ENCODE peak calls at places on chromosomes 4 and X, in ten cellular contexts. R is heart left ventricle; F is GM12865; C is GM13976; T is thyroid gland; N is esophagus squamous epithelium; V is fibroblast of lung; I is tibial artery; Y is CD8-positive, alpha-beta T cell; G is adrenal gland. K is an unnamed sample.

GRCh38 chrX:152632445-152633097 is 5.1 kb upstream of the GABRQ start:
- DNase-seq in T (peak), F (peak), N (no peak), G (peak), Y (peak), V (peak), C (no peak), R (peak), I (peak), K (peak)

GRCh38 chr4:83115000-83115399 is 471 bp upstream of the PLAC8 start:
- DNase-seq in R (no peak), C (no peak), Y (no peak), I (no peak), G (no peak), V (peak), N (no peak), F (no peak), T (no peak), K (no peak)

GRCh38 chrX:53317365-53318069 is 36.1 kb upstream of the IQSEC2 start:
- DNase-seq in C (peak), G (peak), V (peak), F (peak), R (peak), N (no peak), Y (peak), T (peak), I (peak), K (no peak)

GRCh38 chrX:19121466-19121865 is 802 bp downstream of the ADGRG2 start:
- DNase-seq in G (no peak), C (no peak), T (no peak), R (no peak), F (no peak), I (no peak), Y (no peak), V (no peak), N (no peak), K (no peak)

GRCh38 chr4:38161208-38162113 is 201.3 kb downstream of the PTTG2 start:
- DNase-seq in N (no peak), T (no peak), I (no peak), F (no peak), G (no peak), R (no peak), C (no peak), Y (no peak), V (peak), K (no peak)

GRCh38 chr4:82989567-82990429 is 20.8 kb downstream of the LIN54 start:
- DNase-seq in I (no peak), Y (no peak), G (no peak), T (no peak), N (no peak), C (peak), V (peak), R (no peak), F (peak), K (no peak)

GRCh38 chrX:107686792-107687191 is 58.5 kb downstream of the PRPS1 start:
- DNase-seq in R (no peak), T (no peak), F (no peak), V (peak), I (no peak), Y (no peak), C (no peak), G (no peak), N (no peak), K (no peak)

GRCh38 chr4:28555851-28556250 is 1695.2 kb downstream of the STIM2 start:
- DNase-seq in R (no peak), N (no peak), V (no peak), T (no peak), I (no peak), Y (no peak), F (no peak), C (no peak), G (no peak), K (no peak)

GRCh38 chr4:156898373-156899117 is 73.1 kb downstream of the PDGFC start:
- DNase-seq in I (no peak), R (no peak), T (no peak), V (no peak), Y (no peak), F (no peak), C (no peak), N (no peak), G (no peak), K (no peak)

GRCh38 chr4:165537028-165537648 is 158.3 kb downstream of the CPE start:
- DNase-seq in N (no peak), R (no peak), I (no peak), C (peak), V (peak), T (no peak), F (peak), Y (no peak), G (peak), K (peak)

GRCh38 chr4:102730968-102731533 is 29.7 kb downstream of the MANBA start:
- DNase-seq in V (no peak), R (no peak), N (no peak), Y (no peak), C (no peak), F (no peak), G (no peak), I (no peak), T (no peak), K (no peak)

GRCh38 chr4:182083681-182084410 is 159.4 kb upstream of the TENM3 start:
- DNase-seq in C (no peak), Y (no peak), R (no peak), I (no peak), N (no peak), G (no peak), V (peak), T (no peak), F (no peak), K (no peak)

GRCh38 chr4:109945056-109945455 is 32.4 kb downstream of the EGF start:
- DNase-seq in G (peak), C (no peak), F (no peak), I (no peak), N (no peak), T (no peak), V (no peak), Y (no peak), R (no peak), K (no peak)

GRCh38 chrX:10011261-10011931 is 44.2 kb downstream of the CLDN34 start:
- DNase-seq in N (no peak), R (no peak), C (no peak), F (peak), I (no peak), G (no peak), V (peak), Y (no peak), T (no peak), K (no peak)

GRCh38 chr4:73701116-73701515 is 39.3 kb upstream of the CXCL8 start:
- DNase-seq in I (no peak), T (no peak), V (peak), R (no peak), F (no peak), G (no peak), Y (no peak), C (no peak), N (no peak), K (no peak)

GRCh38 chr4:23958749-23959148 is 68.9 kb upstream of the PPARGC1A start:
- DNase-seq in F (no peak), N (no peak), T (no peak), R (no peak), G (no peak), V (no peak), C (no peak), I (no peak), Y (no peak), K (no peak)

GRCh38 chr4:19462117-19462516 is 789.6 kb upstream of the SLIT2 start:
- DNase-seq in F (no peak), V (no peak), T (no peak), I (no peak), R (no peak), N (no peak), G (no peak), Y (no peak), C (no peak), K (no peak)

GRCh38 chrX:2678583-2678982 is 12.5 kb upstream of the CD99 start:
- DNase-seq in Y (no peak), C (no peak), G (no peak), T (no peak), I (no peak), V (no peak), N (no peak), R (no peak), F (no peak), K (no peak)

GRCh38 chr4:7095611-7096155 is 27.8 kb upstream of the GRPEL1 start:
- DNase-seq in T (no peak), R (no peak), F (no peak), V (no peak), C (no peak), Y (no peak), N (no peak), G (no peak), I (no peak), K (no peak)

GRCh38 chrX:130482871-130483270 is 81.1 kb downstream of the RBMX2 start:
- DNase-seq in G (no peak), I (no peak), R (no peak), F (no peak), N (no peak), V (peak), C (no peak), T (no peak), Y (no peak), K (no peak)

GRCh38 chr4:184275766-184276165 is 58.1 kb upstream of the ENPP6 start:
- DNase-seq in C (no peak), G (no peak), V (no peak), F (no peak), R (no peak), N (no peak), T (no peak), I (no peak), Y (no peak), K (no peak)

GRCh38 chr4:97656034-97656720 is 487.1 kb downstream of the STPG2 start:
- DNase-seq in T (no peak), Y (no peak), V (peak), G (no peak), R (no peak), N (no peak), I (peak), C (no peak), F (no peak), K (peak)

DNA sequence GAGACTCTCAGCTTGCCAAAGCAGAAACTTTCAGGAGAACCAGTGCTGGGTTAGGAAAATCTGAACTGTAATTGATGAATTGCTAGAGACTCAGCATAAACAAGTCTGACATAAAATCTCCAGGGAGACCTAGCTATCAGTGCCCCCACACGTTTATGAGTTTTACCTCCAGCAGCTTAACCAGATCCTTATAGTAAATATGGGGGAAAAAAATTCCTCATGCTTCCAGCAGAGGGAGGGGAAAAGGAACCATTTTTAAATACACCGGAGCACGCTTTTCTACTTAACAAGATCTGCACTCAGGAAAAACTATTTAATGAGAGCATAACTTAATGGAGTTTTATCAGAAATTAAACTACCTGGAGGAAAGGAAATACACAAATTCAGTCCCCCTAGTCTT is 1040.7 kb upstream of the INTU start:
- DNase-seq in F (no peak), I (no peak), N (no peak), C (no peak), R (no peak), Y (no peak), T (no peak), V (peak), G (no peak), K (peak)
- TF ChIP-seq CTCF in F (no peak), I (no peak), N (no peak), C (no peak), R (no peak), Y (no peak), T (no peak), V (peak), G (no peak), K (peak)

GRCh38 chr4:159312236-159312635 is 209.4 kb downstream of the RAPGEF2 start:
- DNase-seq in C (no peak), F (peak), Y (no peak), R (no peak), V (peak), T (no peak), G (no peak), I (no peak), N (no peak), K (no peak)

GRCh38 chr4:159303435-159303834 is 200.6 kb downstream of the RAPGEF2 start:
- DNase-seq in G (no peak), I (no peak), V (no peak), F (no peak), N (no peak), R (no peak), T (no peak), Y (no peak), C (no peak), K (no peak)

GRCh38 chr4:159307929-159308328 is 205.1 kb downstream of the RAPGEF2 start:
- DNase-seq in V (no peak), G (no peak), T (no peak), Y (no peak), F (no peak), I (no peak), N (no peak), C (no peak), R (no peak), K (no peak)

GRCh38 chr4:159305129-159305528 is 202.2 kb downstream of the RAPGEF2 start:
- DNase-seq in R (no peak), T (no peak), C (no peak), N (no peak), I (no peak), Y (no peak), G (no peak), V (peak), F (no peak), K (no peak)

DNA sequence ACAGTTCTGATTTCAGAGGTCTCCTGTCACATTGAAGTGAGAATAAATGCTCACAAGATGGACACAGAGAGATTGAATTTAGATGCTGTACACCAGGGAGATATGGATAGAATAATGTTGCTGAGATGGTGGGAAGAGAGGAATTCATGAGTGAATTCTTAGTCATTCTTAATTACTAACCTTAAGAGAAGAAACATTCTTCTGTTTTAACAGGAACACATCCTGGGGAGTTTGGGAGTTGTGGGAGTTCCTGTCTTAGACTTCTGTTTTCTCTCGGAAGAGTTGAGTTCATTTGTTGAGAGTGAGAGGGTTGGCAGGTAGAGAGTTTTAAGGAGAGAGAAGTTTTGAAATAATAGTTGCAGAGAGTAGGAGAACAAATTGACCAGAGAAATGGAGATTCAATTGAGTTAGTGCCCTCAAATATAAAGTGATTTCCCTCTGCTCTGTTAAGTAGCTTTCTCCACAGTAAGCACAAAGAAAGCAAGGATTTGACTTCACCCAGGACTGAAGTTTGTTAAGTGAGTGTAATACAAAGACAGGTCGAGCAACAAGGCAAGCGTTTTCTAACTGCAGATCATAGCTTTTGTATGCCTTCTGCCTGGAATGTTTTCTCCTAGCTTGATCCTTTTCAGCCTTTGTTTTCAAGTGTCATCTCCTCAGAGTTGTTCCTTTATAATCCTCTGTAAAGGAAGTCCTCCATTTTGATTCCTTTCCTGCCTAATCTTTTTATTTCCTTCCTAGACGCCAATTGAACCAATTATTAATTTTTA is 205.9 kb downstream of the RAPGEF2 start:
- DNase-seq in C (no peak), F (no peak), V (peak), N (no peak), T (no peak), Y (no peak), G (no peak), I (no peak), R (no peak), K (no peak)
- TF ChIP-seq CTCF in C (no peak), F (no peak), V (no peak), N (no peak), T (no peak), Y (no peak), G (no peak), I (no peak), R (no peak), K (no peak)

DNA sequence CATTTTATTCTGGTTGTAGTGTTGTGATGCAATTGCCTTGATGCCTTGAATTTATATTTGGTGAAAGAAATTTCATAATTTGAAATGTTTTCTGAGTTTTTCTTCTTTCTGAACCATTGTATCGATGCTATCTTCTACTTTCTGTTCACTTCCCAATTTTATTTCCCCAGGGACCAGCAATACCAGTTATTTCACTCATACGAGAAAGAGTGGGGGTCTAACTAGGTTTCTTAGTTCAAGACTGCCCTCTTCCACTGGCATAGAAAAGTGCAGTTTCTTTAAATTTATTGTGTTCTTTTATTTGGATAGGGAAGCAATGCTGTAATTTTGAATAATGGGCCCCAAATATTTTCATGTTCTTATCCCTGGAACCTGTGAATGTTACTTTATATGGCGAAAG is 544.0 kb upstream of the ADGRL3 start:
- DNase-seq in N (no peak), C (no peak), G (no peak), V (no peak), T (no peak), F (no peak), R (no peak), I (no peak), Y (no peak), K (no peak)
- TF ChIP-seq CTCF in N (no peak), C (no peak), G (no peak), V (peak), T (no peak), F (no peak), R (no peak), I (no peak), Y (no peak), K (peak)

DNA sequence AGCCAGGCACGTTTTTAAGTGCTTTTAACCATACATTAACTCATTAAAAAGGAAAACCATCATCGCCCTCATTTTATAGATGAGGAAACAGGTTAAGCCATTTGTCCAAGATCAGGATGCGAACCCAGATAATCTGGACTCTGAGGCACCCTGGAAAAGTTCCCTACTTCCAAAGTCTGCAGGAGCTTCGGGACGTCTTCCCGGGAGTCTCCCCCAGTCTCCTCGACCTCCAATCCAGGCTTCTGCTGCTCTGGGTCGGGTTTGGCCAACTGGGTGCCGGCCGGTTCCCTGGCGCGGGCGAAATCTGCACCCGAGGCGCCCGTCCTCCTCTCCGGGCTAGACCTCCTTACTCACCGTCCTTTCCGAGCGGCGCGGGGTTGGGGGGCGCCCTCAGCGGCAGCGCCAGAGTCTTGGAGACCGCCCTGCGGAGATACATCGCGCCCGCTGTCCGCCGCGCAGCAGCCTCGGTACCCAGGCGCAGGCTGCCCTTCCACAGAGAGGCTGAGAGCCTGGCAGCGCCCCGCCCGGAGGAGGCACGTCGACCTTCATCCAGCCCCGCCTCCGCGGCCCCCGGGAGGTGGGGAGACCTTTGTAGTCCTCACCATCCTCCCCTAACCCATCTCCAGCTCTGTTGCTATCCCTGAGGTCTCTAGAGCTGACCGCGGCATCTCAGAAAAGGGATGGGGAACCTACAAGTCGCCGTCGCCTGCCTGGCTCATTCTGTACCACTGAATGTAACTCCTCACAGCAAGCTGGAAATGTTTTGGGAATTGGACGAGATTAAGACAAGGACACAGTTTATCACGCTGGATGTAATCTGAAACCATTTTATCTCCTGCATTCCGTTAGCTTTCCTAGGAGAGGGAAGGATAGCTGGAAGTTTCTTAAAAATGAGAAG is at the start of gene MGARP:
- DNase-seq in F (peak), R (peak), T (no peak), G (peak), N (no peak), Y (peak), V (peak), C (peak), I (peak), K (no peak)
- TF ChIP-seq CTCF in F (no peak), R (no peak), T (no peak), G (no peak), N (no peak), Y (no peak), V (no peak), C (no peak), I (no peak), K (no peak)

GRCh38 chrX:13898084-13898483 is 81.2 kb upstream of the GPM6B start:
- DNase-seq in T (no peak), N (no peak), G (no peak), C (peak), F (peak), R (peak), Y (no peak), I (peak), V (no peak), K (no peak)
- TF ChIP-seq CTCF in T (peak), N (no peak), G (no peak), C (peak), F (peak), R (peak), Y (no peak), I (peak), V (no peak), K (peak)

K was measured in astrocyte of the cerebellum.